ENCODE peak calls at places on chromosome 10, in nine cellular contexts. Y is tibial nerve, S is A549, F is adrenal gland, Z is stomach, N is gastrocnemius medialis, C is vagina, M is HCT116, V is right lobe of liver. W is an unnamed sample.

GRCh38 chr10:24897326-24897926 is 55.0 kb downstream of the PRTFDC1 start:
- DNase-seq in S (peak; percentile 29), V (no peak), M (peak; percentile 45), Z (no peak), C (no peak), Y (no peak), F (peak; percentile 26), N (no peak), W (no peak)

GRCh38 chr10:103287992-103288391 is 11.1 kb downstream of the INA start:
- DNase-seq in Z (no peak), Y (no peak), C (no peak), V (no peak), M (no peak), F (no peak), S (no peak), N (no peak), W (no peak)

GRCh38 chr10:75408911-75409885 is 7.6 kb upstream of the ZNF503 start:
- DNase-seq in N (peak; percentile 54), Y (no peak), V (peak; percentile 83), C (no peak), F (peak; percentile 85), S (peak; percentile 62), M (no peak), Z (peak; percentile 81), W (peak; percentile 79)

GRCh38 chr10:72464438-72464837 is 109.7 kb upstream of the DNAJB12 start:
- DNase-seq in Z (no peak), V (no peak), F (no peak), Y (no peak), M (no peak), S (no peak), C (no peak), N (no peak), W (no peak)

GRCh38 chr10:35822316-35822715 is 180.2 kb upstream of the FZD8 start:
- DNase-seq in C (no peak), Z (peak; percentile 31), F (peak; percentile 38), N (peak; percentile 78), M (no peak), V (no peak), Y (peak; percentile 71), S (peak; percentile 33), W (peak; percentile 89)

GRCh38 chr10:106134326-106135000 is 1030.0 kb downstream of the SORCS1 start:
- DNase-seq in S (no peak), M (no peak), N (no peak), V (no peak), Y (no peak), C (no peak), F (no peak), Z (no peak), W (no peak)

GRCh38 chr10:77979221-77979620 is 50.1 kb downstream of the POLR3A start:
- DNase-seq in C (no peak), F (no peak), V (no peak), N (no peak), Z (no peak), M (no peak), Y (no peak), S (no peak), W (no peak)

GRCh38 chr10:62617702-62618451 is 186.6 kb upstream of the ADO start:
- DNase-seq in Z (no peak), N (no peak), F (no peak), M (no peak), C (no peak), V (no peak), Y (no peak), S (no peak), W (no peak)

GRCh38 chr10:73734028-73734720 is 10.0 kb upstream of the SEC24C start:
- DNase-seq in N (no peak), C (no peak), F (no peak), S (no peak), V (no peak), Y (no peak), M (no peak), Z (no peak), W (no peak)

GRCh38 chr10:23158370-23158769 is 33.7 kb upstream of the PTF1A start:
- DNase-seq in Y (no peak), S (peak; percentile 71), C (no peak), V (no peak), N (no peak), M (peak; percentile 47), F (no peak), Z (peak; percentile 49), W (no peak)

GRCh38 chr10:5810235-5810634 is 3.0 kb downstream of the GDI2 start:
- DNase-seq in N (no peak), Y (no peak), M (no peak), V (no peak), Z (no peak), F (no peak), S (no peak), C (no peak), W (no peak)

GRCh38 chr10:110285501-110285900 is 19.2 kb downstream of the SMNDC1 start:
- DNase-seq in M (no peak), V (no peak), C (no peak), N (no peak), Z (no peak), Y (no peak), S (no peak), F (no peak), W (no peak)

GRCh38 chr10:85311599-85312337 is 983.4 kb downstream of the CCSER2 start:
- DNase-seq in Z (no peak), F (no peak), S (no peak), N (no peak), C (no peak), M (no peak), Y (no peak), V (no peak), W (no peak)

GRCh38 chr10:13087986-13088618 is 11.9 kb upstream of the OPTN start:
- DNase-seq in M (peak; percentile 29), V (no peak), S (peak; percentile 71), Y (no peak), C (no peak), N (no peak), Z (no peak), F (no peak), W (no peak)

DNA sequence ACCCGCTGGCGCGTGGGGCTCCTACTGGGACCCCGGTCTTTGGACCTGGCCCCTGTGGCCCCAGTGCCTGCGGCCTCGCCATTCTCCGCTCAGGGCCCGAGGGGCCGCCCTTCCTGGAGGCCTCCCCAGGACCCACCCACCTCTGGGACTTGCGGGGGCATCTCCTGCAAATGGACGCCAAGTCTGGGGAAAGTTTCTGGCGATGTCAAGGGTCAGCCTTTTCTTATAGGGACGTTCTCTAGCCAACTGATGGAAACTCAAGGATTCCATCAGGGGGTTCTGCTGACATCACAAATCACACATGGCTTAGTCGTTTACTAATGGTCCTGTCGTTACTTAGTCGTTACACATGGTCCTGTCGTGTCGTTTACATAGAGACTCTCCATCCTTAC is 57.7 kb upstream of the RHOBTB1 start:
- DNase-seq in M (no peak), V (no peak), Z (no peak), N (no peak), F (no peak), C (no peak), S (no peak), Y (no peak), W (no peak)
- H3K4me3 ChIP-seq in M (peak overlapping the region; percentile 59), V (peak overlapping the region; percentile 43), Z (peak overlapping the region; percentile 51), N (peak overlapping the region; percentile 38), F (peak overlapping the region; percentile 88), C (peak overlapping the region; percentile 51), S (peak overlapping the region; percentile 87), Y (peak overlapping the region; percentile 46), W (peak overlapping the region; percentile 48)

GRCh38 chr10:16913266-16913665 is 96.0 kb upstream of the RSU1 start:
- DNase-seq in Y (no peak), N (no peak), M (no peak), C (no peak), F (no peak), Z (no peak), V (no peak), S (no peak), W (no peak)
- TF ChIP-seq POLR2A in Y (no peak), N (no peak), M (no peak), C (no peak), F (no peak), Z (no peak), V (no peak), S (no peak), W (no peak)

GRCh38 chr10:79028056-79028430 is 40.7 kb upstream of the ZMIZ1 start:
- DNase-seq in S (no peak), F (no peak), Z (no peak), Y (no peak), V (no peak), N (no peak), M (no peak), C (no peak), W (no peak)

GRCh38 chr10:79029478-79030390 is 39.0 kb upstream of the ZMIZ1 start:
- DNase-seq in F (no peak), Y (no peak), N (no peak), M (no peak), Z (no peak), C (no peak), V (peak; percentile 18), S (no peak), W (no peak)

GRCh38 chr10:79034271-79034876 is 34.4 kb upstream of the ZMIZ1 start:
- DNase-seq in F (no peak), C (no peak), M (no peak), N (no peak), Z (no peak), V (no peak), Y (no peak), S (no peak), W (no peak)

GRCh38 chr10:79028456-79029010 is 40.2 kb upstream of the ZMIZ1 start:
- DNase-seq in Y (no peak), M (no peak), V (peak; percentile 41), S (no peak), Z (no peak), C (no peak), N (no peak), F (no peak), W (no peak)

DNA sequence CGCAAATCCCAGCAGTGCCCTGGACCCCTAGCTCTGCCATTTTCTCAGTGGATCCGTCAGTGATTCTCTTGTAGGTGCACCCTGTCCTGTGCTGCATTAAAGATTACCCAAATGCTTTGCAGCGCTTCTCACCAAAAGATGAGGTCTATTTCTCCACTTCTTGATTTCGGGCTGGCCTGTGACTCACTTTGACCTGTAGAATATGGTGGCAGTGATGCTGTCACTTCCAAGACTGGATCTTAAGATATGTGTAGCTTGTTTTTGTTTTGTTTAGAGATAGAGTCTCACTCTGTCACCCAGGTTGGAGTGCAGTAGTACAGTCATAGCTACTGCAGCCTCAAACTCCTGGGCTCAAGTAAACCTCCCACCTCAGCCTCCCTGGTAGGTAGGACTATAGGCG is 37.0 kb upstream of the ZMIZ1 start:
- DNase-seq in C (no peak), F (no peak), V (peak; percentile 1), N (no peak), M (no peak), Y (no peak), Z (no peak), S (no peak), W (no peak)
- H3K9me3 ChIP-seq in C (no peaks in the 10 kb centered on the region), F (no peaks in the 10 kb centered on the region), V (no peaks in the 10 kb centered on the region), N (no peaks in the 10 kb centered on the region), M (no peaks in the 10 kb centered on the region), Y (no peaks in the 10 kb centered on the region), Z (no peaks in the 10 kb centered on the region), S (no peaks in the 10 kb centered on the region), W (no peaks in the 10 kb centered on the region)

DNA sequence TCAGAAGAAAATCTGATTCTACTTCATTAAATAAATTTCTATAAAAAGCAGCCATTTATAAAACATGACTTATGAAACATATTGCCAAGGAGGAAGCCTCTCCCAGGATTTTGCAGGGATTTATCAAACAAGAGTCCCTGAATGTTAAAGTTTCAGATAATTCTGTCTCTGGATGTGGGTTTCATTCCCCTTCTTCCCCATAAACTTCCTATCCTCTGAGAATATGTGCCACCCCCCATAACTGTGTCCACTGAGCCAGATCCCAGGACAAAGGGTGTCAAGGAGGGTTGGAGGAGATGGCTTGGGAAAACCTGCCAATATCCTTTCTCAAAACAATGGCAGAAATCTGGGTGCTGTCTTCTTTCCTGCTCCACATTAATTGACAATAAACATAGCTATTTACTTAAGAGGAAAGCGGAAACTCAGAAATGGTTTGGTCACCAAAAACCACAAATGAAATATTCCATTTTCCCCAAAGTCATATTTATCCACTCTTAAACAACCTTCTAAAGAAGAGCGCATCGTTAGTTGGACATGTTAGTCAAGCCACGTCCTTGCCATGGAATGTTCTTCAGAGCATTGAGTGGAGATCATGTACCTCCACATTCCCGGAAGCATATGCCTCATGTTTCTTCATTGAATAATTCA is 54.3 kb upstream of the AKR1E2 start:
- DNase-seq in N (no peak), Y (no peak), M (no peak), V (no peak), F (no peak), C (no peak), Z (no peak), S (no peak), W (no peak)
- H3K4me3 ChIP-seq in N (no peak overlapping the region), Y (no peak overlapping the region), M (no peak overlapping the region), V (no peak overlapping the region), F (no peak overlapping the region), C (no peak overlapping the region), Z (no peak overlapping the region), S (no peak overlapping the region), W (no peak overlapping the region)

W was measured in heart left ventricle.